ENCODE peak calls at places on chromosomes 11 and 22, in seven cellular contexts. C is colonic mucosa, B is heart left ventricle, M is epithelial cell of proximal tubule, D is H1, Z is GM10248, R is coronary artery. H is an unnamed sample.
A peak's percentile ranks its signal among the peaks of the same experiment; 100 is the strongest.

GRCh38 chr22:31637938-31638618 is 23.9 kb downstream of the PISD start:
- DNase-seq in M (no peak), R (no peak), D (no peak), B (peak; percentile 62), Z (peak; percentile 73), C (no peak), H (peak; percentile 76)

GRCh38 chr11:123885570-123885969 is at the start of gene TMEM225:
- DNase-seq in M (no peak), B (no peak), R (no peak), Z (no peak), C (no peak), D (no peak), H (no peak)

GRCh38 chr11:125448136-125448535 is 47.9 kb downstream of the FEZ1 start:
- DNase-seq in B (no peak), D (no peak), R (peak; percentile 22), Z (no peak), C (no peak), M (no peak), H (no peak)

GRCh38 chr11:12706531-12707499 is 32.6 kb downstream of the TEAD1 start:
- DNase-seq in C (peak; percentile 67), D (no peak), R (no peak), B (peak; percentile 64), M (no peak), Z (no peak), H (no peak)

GRCh38 chr22:39995346-39996252 is 845 bp downstream of the FAM83F start:
- DNase-seq in D (no peak), M (no peak), C (peak; percentile 38), B (no peak), Z (no peak), R (no peak), H (no peak)

GRCh38 chr22:42773161-42773560 is 52.5 kb upstream of the A4GALT start:
- DNase-seq in D (no peak), M (no peak), R (peak; percentile 67), B (peak; percentile 70), C (no peak), Z (no peak), H (no peak)

GRCh38 chr22:36617694-36618522 is 85.6 kb downstream of the CACNG2 start:
- DNase-seq in B (no peak), C (no peak), Z (no peak), D (no peak), M (no peak), R (no peak), H (no peak)

GRCh38 chr11:3959015-3959917 is 103.8 kb downstream of the STIM1 start:
- DNase-seq in M (peak; percentile 84), Z (no peak), C (no peak), D (no peak), R (no peak), B (no peak), H (no peak)

GRCh38 chr11:352456-353180 is 16.7 kb upstream of the B4GALNT4 start:
- DNase-seq in M (no peak), C (no peak), B (no peak), R (no peak), Z (no peak), D (no peak), H (no peak)

GRCh38 chr11:64232182-64233018 is 2.0 kb upstream of the VEGFB start:
- DNase-seq in M (no peak), D (no peak), C (peak; percentile 30), R (no peak), B (no peak), Z (no peak), H (no peak)

GRCh38 chr22:22848364-22848866 is 39.2 kb upstream of the IGLL5 start:
- DNase-seq in D (peak; percentile 88), Z (peak; percentile 59), C (peak; percentile 77), R (no peak), M (no peak), B (peak; percentile 62), H (peak; percentile 49)

GRCh38 chr22:31695423-31695822 is 33.4 kb upstream of the PISD start:
- DNase-seq in C (no peak), R (no peak), B (no peak), M (no peak), Z (no peak), D (no peak), H (no peak)

GRCh38 chr11:119523801-119524200 is 100.8 kb upstream of the THY1 start:
- DNase-seq in R (no peak), B (no peak), C (no peak), Z (no peak), D (no peak), M (no peak), H (no peak)

GRCh38 chr11:104995001-104995408 is 26.6 kb upstream of the CASP4 start:
- DNase-seq in C (no peak), Z (no peak), M (no peak), R (no peak), D (no peak), B (no peak), H (no peak)

GRCh38 chr22:20084547-20085413 is 4.7 kb downstream of the DGCR8 start:
- DNase-seq in B (peak; percentile 35), M (no peak), D (peak; percentile 82), R (no peak), Z (no peak), C (no peak), H (no peak)

DNA sequence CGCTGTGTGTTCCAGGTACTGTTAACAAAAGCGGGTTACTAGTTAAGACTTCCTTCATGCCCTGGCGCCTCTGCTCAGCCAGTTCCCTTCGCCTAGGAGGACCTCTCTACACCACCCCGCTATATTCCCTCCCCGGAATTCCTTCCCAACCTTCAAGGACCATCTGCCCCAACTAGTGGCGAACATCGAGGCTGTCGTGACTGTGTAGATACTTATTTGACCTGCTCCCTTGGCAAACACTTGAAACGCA is 450 bp upstream of the BCL2L13 start:
- DNase-seq in C (no peak), R (no peak), M (peak; percentile 54), Z (no peak), B (no peak), D (no peak), H (peak; percentile 40)
- TF ChIP-seq CTCF in C (no peak), R (no peak), M (no peak), Z (no peak), B (no peak), D (peak; percentile 14), H (no peak)

DNA sequence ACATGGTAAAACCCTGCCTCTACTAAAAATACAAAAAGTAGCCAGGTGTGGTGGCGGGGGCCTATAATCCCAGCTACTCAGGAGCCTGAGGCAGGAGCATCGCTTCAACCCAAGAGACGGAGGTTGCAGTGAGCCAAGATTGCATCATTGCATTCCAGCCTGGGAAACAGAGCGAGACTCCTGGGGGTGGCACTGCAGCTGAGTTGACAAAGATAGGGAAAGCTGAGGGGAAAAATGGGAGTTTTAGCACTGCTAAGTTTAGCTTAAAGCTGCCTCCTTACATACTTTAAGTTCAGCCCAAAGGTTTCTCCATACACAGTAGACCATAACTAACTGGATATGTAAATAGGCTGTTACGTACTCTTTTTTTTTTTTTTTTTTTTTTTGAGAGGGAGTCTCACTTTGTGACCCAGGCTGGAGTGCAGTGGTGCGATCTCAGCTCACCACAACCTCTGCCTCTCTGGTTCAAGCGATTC is 9.0 kb upstream of the USP28 start:
- DNase-seq in M (peak; percentile 46), D (peak; percentile 62), B (no peak), R (no peak), Z (no peak), C (no peak), H (no peak)
- TF ChIP-seq CTCF in M (no peak), D (no peak), B (no peak), R (no peak), Z (no peak), C (no peak), H (no peak)

DNA sequence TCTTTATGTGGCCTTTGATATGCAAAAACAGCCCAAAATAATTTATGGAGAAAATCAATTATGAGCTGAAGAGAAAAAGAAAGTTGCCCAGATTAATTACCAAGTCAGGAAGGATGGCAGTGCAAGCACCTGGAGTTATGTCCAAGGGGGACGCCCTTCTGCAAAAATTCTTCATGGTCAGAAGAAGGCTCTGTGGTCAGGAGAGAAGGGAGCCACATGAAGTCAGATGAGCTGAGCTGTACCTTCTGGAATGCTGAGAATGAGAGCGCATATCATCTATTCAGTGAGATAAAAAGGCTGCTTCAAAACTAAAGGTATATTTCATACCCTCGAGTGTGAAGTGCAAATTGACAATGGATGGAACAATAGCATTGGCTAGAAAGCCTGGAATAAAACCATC is 607.4 kb downstream of the NTM start:
- DNase-seq in B (no peak), C (no peak), R (no peak), Z (no peak), M (peak; percentile 61), D (no peak), H (no peak)
- TF ChIP-seq CTCF in B (no peak), C (no peak), R (no peak), Z (no peak), M (no peak), D (no peak), H (no peak)

DNA sequence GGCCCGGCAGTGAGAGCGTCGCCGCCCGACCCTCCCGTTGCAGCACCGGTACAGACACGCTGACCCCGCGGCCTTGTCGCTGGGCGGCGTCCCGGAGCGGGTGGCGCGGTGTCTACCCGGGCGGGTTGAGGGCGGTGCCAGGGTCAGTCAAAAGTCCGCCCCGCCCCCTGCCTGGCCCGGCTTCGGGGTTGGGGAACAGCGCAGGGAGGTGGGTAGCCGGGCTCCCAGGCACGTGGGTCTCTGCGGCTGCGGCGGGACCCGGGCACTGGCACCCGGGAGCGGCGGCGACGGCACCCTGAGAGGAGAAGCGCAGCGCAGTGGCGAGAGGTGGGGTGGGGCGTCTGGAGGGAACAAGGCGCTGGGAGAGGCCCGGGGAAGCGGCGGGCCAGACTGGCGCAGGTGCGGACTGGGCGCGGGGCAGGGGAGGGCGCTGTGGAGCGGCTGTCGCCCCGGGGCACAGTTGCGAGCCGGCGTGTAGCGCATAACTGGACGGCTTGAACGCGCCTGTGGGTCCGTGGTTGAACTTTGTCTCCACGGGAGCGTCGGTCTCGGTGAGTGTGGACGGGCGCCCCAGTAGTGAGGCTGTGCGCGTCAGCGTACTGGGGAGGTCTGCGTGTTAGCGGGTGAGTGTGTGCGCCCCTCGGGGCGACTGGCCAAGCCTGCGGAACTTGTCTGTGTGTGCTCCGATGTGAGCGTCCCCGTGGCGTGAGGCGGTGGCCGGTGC is at the start of gene P2RY2:
- DNase-seq in C (peak; percentile 93), R (peak; percentile 84), M (no peak), Z (peak; percentile 58), B (peak; percentile 90), D (peak; percentile 91), H (peak; percentile 72)
- TF ChIP-seq CTCF in C (peak; percentile 67), R (peak; percentile 50), M (peak; percentile 50), Z (peak; percentile 43), B (peak; percentile 56), D (peak; percentile 47), H (peak; percentile 41)

GRCh38 chr11:16791494-16791961 is 53.1 kb downstream of the C11orf58 start:
- DNase-seq in M (peak; percentile 88), C (no peak), R (no peak), D (no peak), B (no peak), Z (no peak), H (no peak)
- TF ChIP-seq CTCF in M (no peak), C (no peak), R (no peak), D (no peak), B (no peak), Z (no peak), H (no peak)

GRCh38 chr11:76698321-76699043 is 27.9 kb upstream of the LRRC32 start:
- DNase-seq in M (no peak), Z (no peak), R (no peak), B (no peak), C (no peak), D (peak; percentile 79), H (no peak)
- TF ChIP-seq CTCF in M (peak; percentile 39), Z (peak; percentile 27), R (no peak), B (no peak), C (no peak), D (peak; percentile 74), H (no peak)